ENCODE peak calls at places on chromosomes 11 and 22, in five cellular contexts. One of them, this sample, is unnamed.
A peak's percentile ranks its signal among the peaks of the same experiment; 100 is the strongest.

GRCh38 chr11:79396674-79397073 is 44.2 kb downstream of the TENM4 start:
- DNase-seq in GM06990: no peak
- DNase-seq in mammary epithelial cell: no peak
- DNase-seq in AG04450: no peak
- DNase-seq in ovary: no peak
- DNase-seq in this sample: no peak

GRCh38 chr11:72969894-72970335 is 155.7 kb downstream of the ATG16L2 start:
- DNase-seq in GM06990: peak; percentile 79
- DNase-seq in ovary: no peak
- DNase-seq in mammary epithelial cell: peak; percentile 76
- DNase-seq in AG04450: no peak
- DNase-seq in this sample: peak; percentile 67

GRCh38 chr11:79678780-79679468 is 238.1 kb upstream of the TENM4 start:
- DNase-seq in mammary epithelial cell: no peak
- DNase-seq in GM06990: no peak
- DNase-seq in ovary: no peak
- DNase-seq in AG04450: no peak
- DNase-seq in this sample: no peak

GRCh38 chr11:72119188-72119587 is 6.7 kb upstream of the ANAPC15 start:
- DNase-seq in GM06990: no peak
- DNase-seq in ovary: no peak
- DNase-seq in mammary epithelial cell: no peak
- DNase-seq in AG04450: no peak
- DNase-seq in this sample: no peak

GRCh38 chr11:73415854-73416615 is 39.8 kb downstream of the RELT start:
- DNase-seq in ovary: no peak
- DNase-seq in AG04450: no peak
- DNase-seq in mammary epithelial cell: peak; percentile 17
- DNase-seq in GM06990: no peak
- DNase-seq in this sample: no peak

GRCh38 chr22:44050766-44051747 is 27.0 kb downstream of the PARVB start:
- DNase-seq in GM06990: no peak
- DNase-seq in ovary: no peak
- DNase-seq in AG04450: no peak
- DNase-seq in mammary epithelial cell: no peak
- DNase-seq in this sample: no peak

GRCh38 chr11:121249039-121249663 is 43.4 kb upstream of the SC5D start:
- DNase-seq in AG04450: no peak
- DNase-seq in mammary epithelial cell: peak; percentile 79
- DNase-seq in GM06990: no peak
- DNase-seq in ovary: no peak
- DNase-seq in this sample: no peak

GRCh38 chr11:117488996-117489952 is 161.6 kb downstream of the CEP164 start:
- DNase-seq in AG04450: no peak
- DNase-seq in mammary epithelial cell: no peak
- DNase-seq in ovary: no peak
- DNase-seq in GM06990: no peak
- DNase-seq in this sample: no peak

GRCh38 chr22:40289991-40290459 is 56.3 kb upstream of the ADSL start:
- DNase-seq in ovary: no peak
- DNase-seq in GM06990: peak; percentile 62
- DNase-seq in AG04450: no peak
- DNase-seq in mammary epithelial cell: peak; percentile 29
- DNase-seq in this sample: peak; percentile 53

GRCh38 chr22:39149915-39150847 is 2.3 kb downstream of the CBX7 start:
- DNase-seq in AG04450: no peak
- DNase-seq in GM06990: no peak
- DNase-seq in ovary: no peak
- DNase-seq in mammary epithelial cell: no peak
- DNase-seq in this sample: no peak

GRCh38 chr22:39152511-39153219 is at the start of gene CBX7:
- DNase-seq in GM06990: peak; percentile 96
- DNase-seq in AG04450: peak; percentile 47
- DNase-seq in ovary: peak; percentile 94
- DNase-seq in mammary epithelial cell: peak; percentile 80
- DNase-seq in this sample: peak; percentile 55

GRCh38 chr22:39151329-39151975 is 1.0 kb downstream of the CBX7 start:
- DNase-seq in GM06990: no peak
- DNase-seq in AG04450: no peak
- DNase-seq in mammary epithelial cell: no peak
- DNase-seq in ovary: no peak
- DNase-seq in this sample: no peak

GRCh38 chr22:39152024-39152510 is 413 bp downstream of the CBX7 start:
- DNase-seq in mammary epithelial cell: no peak
- DNase-seq in GM06990: peak; percentile 37
- DNase-seq in AG04450: no peak
- DNase-seq in ovary: no peak
- DNase-seq in this sample: no peak

GRCh38 chr22:39150848-39151215 is 1.6 kb downstream of the CBX7 start:
- DNase-seq in AG04450: no peak
- DNase-seq in mammary epithelial cell: no peak
- DNase-seq in ovary: no peak
- DNase-seq in GM06990: no peak
- DNase-seq in this sample: no peak
- TF ChIP-seq CTCF in AG04450: no peak
- TF ChIP-seq CTCF in mammary epithelial cell: peak; percentile 9
- TF ChIP-seq CTCF in ovary: no peak
- TF ChIP-seq CTCF in GM06990: no peak
- TF ChIP-seq CTCF in this sample: no peak

GRCh38 chr22:50325444-50326224 is 1.2 kb downstream of the DENND6B start:
- DNase-seq in ovary: no peak
- DNase-seq in mammary epithelial cell: no peak
- DNase-seq in GM06990: no peak
- DNase-seq in AG04450: no peak
- DNase-seq in this sample: no peak
- H3K4me3 ChIP-seq in ovary: no peak overlapping the region
- H3K4me3 ChIP-seq in mammary epithelial cell: peak overlapping the region; percentile 64
- H3K4me3 ChIP-seq in GM06990: no peak overlapping the region
- H3K4me3 ChIP-seq in AG04450: peak overlapping the region; percentile 62
- H3K4me3 ChIP-seq in this sample: no peak overlapping the region

DNA sequence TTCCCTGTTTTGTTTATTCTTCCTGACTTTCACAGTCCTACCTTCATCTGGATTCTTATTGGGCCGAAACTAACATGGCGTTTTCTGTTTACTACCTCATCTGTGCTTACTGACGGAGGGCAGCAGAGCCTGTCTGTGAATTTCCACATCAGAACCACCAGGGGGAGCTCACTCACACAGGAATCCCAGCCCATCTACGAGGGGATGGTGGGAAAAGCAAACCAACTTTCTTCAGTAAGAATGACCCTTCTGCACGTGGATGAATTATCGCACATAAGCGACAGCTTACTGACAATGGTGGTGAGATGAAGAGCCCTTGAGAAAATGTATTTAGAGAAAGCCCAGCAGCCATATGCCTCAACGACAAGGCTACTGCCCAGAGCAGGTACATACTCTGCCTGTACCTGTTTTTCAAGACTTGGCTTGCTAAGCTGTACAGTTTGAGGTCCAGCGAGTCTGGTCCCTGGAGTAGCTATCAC is 42.5 kb downstream of the LARGE2 start:
- DNase-seq in AG04450: peak; percentile 66
- DNase-seq in ovary: peak; percentile 62
- DNase-seq in mammary epithelial cell: peak; percentile 54
- DNase-seq in GM06990: peak; percentile 15
- DNase-seq in this sample: peak; percentile 40
- TF ChIP-seq CTCF in AG04450: peak; percentile 91
- TF ChIP-seq CTCF in ovary: peak; percentile 78
- TF ChIP-seq CTCF in mammary epithelial cell: peak; percentile 91
- TF ChIP-seq CTCF in GM06990: peak; percentile 93
- TF ChIP-seq CTCF in this sample: peak; percentile 90

GRCh38 chr11:69194956-69195355 is 39.2 kb downstream of the SMIM38 start:
- DNase-seq in AG04450: no peak
- DNase-seq in GM06990: no peak
- DNase-seq in ovary: no peak
- DNase-seq in mammary epithelial cell: no peak
- DNase-seq in this sample: no peak

GRCh38 chr11:69193151-69193550 is 37.4 kb downstream of the SMIM38 start:
- DNase-seq in mammary epithelial cell: no peak
- DNase-seq in AG04450: no peak
- DNase-seq in GM06990: no peak
- DNase-seq in ovary: no peak
- DNase-seq in this sample: no peak

GRCh38 chr11:69195819-69196218 is 40.1 kb downstream of the SMIM38 start:
- DNase-seq in GM06990: no peak
- DNase-seq in ovary: no peak
- DNase-seq in AG04450: no peak
- DNase-seq in mammary epithelial cell: no peak
- DNase-seq in this sample: no peak

GRCh38 chr11:69192282-69192681 is 36.5 kb downstream of the SMIM38 start:
- DNase-seq in AG04450: no peak
- DNase-seq in ovary: no peak
- DNase-seq in GM06990: no peak
- DNase-seq in mammary epithelial cell: no peak
- DNase-seq in this sample: no peak

DNA sequence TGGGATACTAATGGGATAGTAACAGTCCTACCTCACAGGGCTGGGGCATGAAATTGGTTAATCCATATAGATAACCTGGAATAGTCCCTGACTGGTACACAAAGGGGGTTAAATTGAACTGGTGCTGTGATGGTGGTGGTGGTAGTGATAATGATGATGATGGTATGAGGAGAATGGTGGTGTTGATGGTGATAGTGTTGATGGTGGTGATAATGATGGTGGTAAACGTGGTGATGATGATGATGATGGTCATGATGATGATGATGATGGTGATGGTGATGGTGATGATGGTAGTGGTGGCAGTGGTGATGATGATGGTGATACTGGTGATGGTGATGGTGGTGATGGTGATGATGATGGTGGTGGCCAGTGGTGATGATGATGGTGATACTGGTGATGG is 38.7 kb downstream of the SMIM38 start:
- DNase-seq in GM06990: no peak
- DNase-seq in AG04450: no peak
- DNase-seq in ovary: no peak
- DNase-seq in mammary epithelial cell: no peak
- DNase-seq in this sample: no peak
- H3K4me3 ChIP-seq in GM06990: no peak overlapping the region
- H3K4me3 ChIP-seq in AG04450: no peak overlapping the region
- H3K4me3 ChIP-seq in ovary: no peak overlapping the region
- H3K4me3 ChIP-seq in mammary epithelial cell: no peak overlapping the region
- H3K4me3 ChIP-seq in this sample: no peak overlapping the region

GRCh38 chr11:29481721-29482120 is 535.1 kb downstream of the KCNA4 start:
- DNase-seq in ovary: no peak
- DNase-seq in GM06990: no peak
- DNase-seq in AG04450: no peak
- DNase-seq in mammary epithelial cell: no peak
- DNase-seq in this sample: no peak

GRCh38 chr11:29486301-29486700 is 530.5 kb downstream of the KCNA4 start:
- DNase-seq in AG04450: no peak
- DNase-seq in ovary: no peak
- DNase-seq in mammary epithelial cell: no peak
- DNase-seq in GM06990: no peak
- DNase-seq in this sample: no peak

GRCh38 chr11:29484548-29484947 is 532.3 kb downstream of the KCNA4 start:
- DNase-seq in mammary epithelial cell: no peak
- DNase-seq in GM06990: no peak
- DNase-seq in AG04450: no peak
- DNase-seq in ovary: no peak
- DNase-seq in this sample: no peak

GRCh38 chr11:29482510-29482909 is 534.3 kb downstream of the KCNA4 start:
- DNase-seq in mammary epithelial cell: no peak
- DNase-seq in GM06990: no peak
- DNase-seq in ovary: no peak
- DNase-seq in AG04450: no peak
- DNase-seq in this sample: no peak

DNA sequence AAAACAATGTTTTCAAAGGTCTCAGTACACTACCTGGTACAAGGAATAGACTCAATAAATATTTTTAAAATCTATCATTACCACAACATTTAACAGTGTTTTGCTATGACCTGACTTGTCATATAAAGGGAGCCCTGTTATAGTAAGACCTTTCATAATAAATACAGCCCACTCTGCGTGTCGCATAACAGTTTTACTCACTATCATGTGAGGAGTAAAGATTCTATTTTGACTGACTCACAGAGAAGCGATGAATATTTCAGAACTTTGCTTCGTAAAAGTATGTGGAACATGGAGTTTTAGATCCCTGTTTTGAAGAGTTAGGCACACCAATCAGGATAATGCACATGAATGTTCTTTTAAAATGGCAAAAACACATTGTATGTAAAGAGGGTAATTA is 531.2 kb downstream of the KCNA4 start:
- DNase-seq in mammary epithelial cell: no peak
- DNase-seq in GM06990: no peak
- DNase-seq in AG04450: no peak
- DNase-seq in ovary: no peak
- DNase-seq in this sample: no peak
- TF ChIP-seq CTCF in mammary epithelial cell: no peak
- TF ChIP-seq CTCF in GM06990: no peak
- TF ChIP-seq CTCF in AG04450: no peak
- TF ChIP-seq CTCF in ovary: no peak
- TF ChIP-seq CTCF in this sample: no peak

GRCh38 chr22:50191041-50191740 is 5.5 kb downstream of the TRABD start:
- DNase-seq in mammary epithelial cell: no peak
- DNase-seq in AG04450: no peak
- DNase-seq in GM06990: peak; percentile 89
- DNase-seq in ovary: no peak
- DNase-seq in this sample: peak; percentile 88

GRCh38 chr22:50188356-50188755 is 2.6 kb downstream of the TRABD start:
- DNase-seq in mammary epithelial cell: no peak
- DNase-seq in ovary: no peak
- DNase-seq in GM06990: no peak
- DNase-seq in AG04450: no peak
- DNase-seq in this sample: no peak

GRCh38 chr22:50189184-50189848 is 3.6 kb downstream of the TRABD start:
- DNase-seq in GM06990: no peak
- DNase-seq in mammary epithelial cell: no peak
- DNase-seq in ovary: no peak
- DNase-seq in AG04450: no peak
- DNase-seq in this sample: no peak

GRCh38 chr22:50190182-50190951 is 4.7 kb downstream of the TRABD start:
- DNase-seq in AG04450: no peak
- DNase-seq in GM06990: peak; percentile 93
- DNase-seq in mammary epithelial cell: peak; percentile 78
- DNase-seq in ovary: peak; percentile 62
- DNase-seq in this sample: peak; percentile 78

DNA sequence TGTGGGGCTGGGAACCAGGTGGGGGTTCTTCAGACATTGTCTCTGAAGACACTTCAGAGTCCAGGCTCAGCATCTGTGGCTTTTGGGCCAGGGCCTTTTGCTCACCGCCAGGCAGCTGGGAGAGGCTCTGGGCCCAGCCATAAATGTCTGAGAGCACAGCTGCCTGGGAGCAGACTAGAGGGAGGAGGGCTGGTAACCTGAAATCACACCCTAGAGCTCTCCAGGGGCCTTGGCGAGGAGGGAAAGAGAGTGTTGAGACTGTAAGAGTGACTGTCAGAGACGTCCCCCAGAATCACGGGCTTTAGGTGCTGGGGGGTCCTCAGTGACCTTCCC is 4.1 kb downstream of the TRABD start:
- DNase-seq in mammary epithelial cell: no peak
- DNase-seq in GM06990: no peak
- DNase-seq in AG04450: no peak
- DNase-seq in ovary: no peak
- DNase-seq in this sample: no peak
- H3K4me3 ChIP-seq in mammary epithelial cell: peak overlapping the region; percentile 54
- H3K4me3 ChIP-seq in GM06990: peak overlapping the region; percentile 58
- H3K4me3 ChIP-seq in AG04450: no peak overlapping the region
- H3K4me3 ChIP-seq in ovary: no peak overlapping the region
- H3K4me3 ChIP-seq in this sample: peak overlapping the region; percentile 58

GRCh38 chr11:27390318-27390958 is 27.4 kb upstream of the CCDC34 start:
- DNase-seq in ovary: no peak
- DNase-seq in mammary epithelial cell: no peak
- DNase-seq in AG04450: no peak
- DNase-seq in GM06990: no peak
- DNase-seq in this sample: no peak
- TF ChIP-seq CTCF in ovary: no peak
- TF ChIP-seq CTCF in mammary epithelial cell: no peak
- TF ChIP-seq CTCF in AG04450: no peak
- TF ChIP-seq CTCF in GM06990: no peak
- TF ChIP-seq CTCF in this sample: no peak

This sample was measured in GM12864.